ENCODE peak calls at places on chromosomes 2 and 18, in four cellular contexts. M, V, B and W are unnamed samples.

GRCh38 chr18:42752921-42753320 is 362.6 kb downstream of the RIT2 start:
- DNase-seq in M (no peak), V (no peak), B (no peak), W (no peak)

GRCh38 chr2:214410918-214411554 is at the start of gene VWC2L:
- DNase-seq in M (peak; percentile 79), V (peak; percentile 34), B (peak; percentile 58), W (peak; percentile 22)

GRCh38 chr2:191150121-191150450 is 708 bp downstream of the STAT4 start:
- DNase-seq in M (no peak), V (no peak), B (no peak), W (no peak)

GRCh38 chr2:51812138-51812866 is 780.4 kb upstream of the NRXN1 start:
- DNase-seq in M (no peak), V (no peak), B (no peak), W (peak; percentile 1)

GRCh38 chr2:164567335-164567989 is 53.8 kb downstream of the GRB14 start:
- DNase-seq in M (no peak), V (no peak), B (peak; percentile 58), W (no peak)

GRCh38 chr18:35159782-35160181 is 81.1 kb upstream of the ZNF397 start:
- DNase-seq in M (no peak), V (no peak), B (no peak), W (no peak)

GRCh38 chr2:219634951-219635751 is 7.7 kb downstream of the SLC4A3 start:
- DNase-seq in M (no peak), V (no peak), B (no peak), W (no peak)

GRCh38 chr2:105798595-105798994 is 53.9 kb downstream of the NCK2 start:
- DNase-seq in M (no peak), V (peak; percentile 7), B (no peak), W (no peak)

GRCh38 chr2:223123859-223124610 is 72.0 kb downstream of the KCNE4 start:
- DNase-seq in M (no peak), V (no peak), B (no peak), W (no peak)

GRCh38 chr18:907880-908512 is 3.3 kb downstream of the ADCYAP1 start:
- DNase-seq in M (no peak), V (no peak), B (no peak), W (no peak)

GRCh38 chr2:105405291-105405690 is 6.4 kb upstream of the FHL2 start:
- DNase-seq in M (no peak), V (no peak), B (no peak), W (no peak)

GRCh38 chr2:237315170-237315880 is 98.6 kb downstream of the COL6A3 start:
- DNase-seq in M (no peak), V (no peak), B (peak; percentile 71), W (no peak)

GRCh38 chr2:150924862-150925261 is 336.8 kb downstream of the RBM43 start:
- DNase-seq in M (no peak), V (no peak), B (no peak), W (no peak)

GRCh38 chr2:173999272-173999671 is 34.1 kb upstream of the SP3 start:
- DNase-seq in M (no peak), V (no peak), B (no peak), W (no peak)

GRCh38 chr2:170885130-170885791 is 43.8 kb upstream of the GORASP2 start:
- DNase-seq in M (no peak), V (no peak), B (no peak), W (no peak)

GRCh38 chr2:167368371-167368770 is 480.1 kb downstream of the XIRP2 start:
- DNase-seq in M (no peak), V (no peak), B (no peak), W (no peak)

GRCh38 chr18:60978338-60978737 is 354.9 kb upstream of the CDH20 start:
- DNase-seq in M (no peak), V (no peak), B (no peak), W (no peak)
- TF ChIP-seq RAD21 in M (no peak), V (no peak), B (no peak), W (no peak)

DNA sequence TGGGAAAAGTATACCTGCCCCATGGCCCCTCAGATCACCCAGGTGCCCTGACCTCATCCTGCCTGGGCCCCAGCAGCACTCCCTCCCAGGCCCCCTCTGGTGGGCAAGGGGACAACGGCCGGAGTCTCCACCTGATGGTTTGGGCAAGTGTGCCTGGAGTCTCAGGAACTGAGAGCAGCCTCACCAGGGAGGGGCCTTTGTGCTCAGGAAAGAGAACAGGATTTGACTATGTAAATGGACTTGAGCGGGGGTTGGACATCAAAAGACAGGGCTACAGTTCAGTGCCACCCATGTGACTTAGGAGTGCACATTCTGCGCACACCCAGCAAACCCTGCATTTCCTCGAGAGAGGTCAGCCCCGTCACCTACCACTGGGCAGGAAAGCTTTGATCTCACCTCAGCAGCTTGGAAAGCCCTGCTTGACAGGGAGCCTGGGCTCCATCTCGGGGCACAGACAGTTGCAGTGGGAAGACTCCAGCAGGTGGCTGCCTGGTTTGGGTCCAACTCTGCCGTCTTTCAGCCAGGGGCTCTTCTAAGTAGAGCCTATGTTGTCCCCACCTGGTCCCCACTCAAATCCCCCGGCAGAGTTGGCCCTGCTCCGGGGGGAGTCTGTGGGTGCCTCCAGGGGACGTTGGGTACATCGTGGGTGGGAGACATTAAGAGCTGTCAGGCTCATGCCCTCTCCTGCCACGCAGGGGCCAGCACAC is 3.3 kb downstream of the INPP5D start:
- DNase-seq in M (no peak), V (no peak), B (peak; percentile 96), W (no peak)
- H3K4me3 ChIP-seq in M (no peak overlapping the region), V (no peak overlapping the region), B (peak overlapping the region; percentile 80), W (no peak overlapping the region)

GRCh38 chr2:175597286-175597685 is 404.8 kb downstream of the LNPK start:
- DNase-seq in M (no peak), V (no peak), B (no peak), W (no peak)
- TF ChIP-seq FOSL1 in M (no peak), V (no peak), B (no peak), W (no peak)

DNA sequence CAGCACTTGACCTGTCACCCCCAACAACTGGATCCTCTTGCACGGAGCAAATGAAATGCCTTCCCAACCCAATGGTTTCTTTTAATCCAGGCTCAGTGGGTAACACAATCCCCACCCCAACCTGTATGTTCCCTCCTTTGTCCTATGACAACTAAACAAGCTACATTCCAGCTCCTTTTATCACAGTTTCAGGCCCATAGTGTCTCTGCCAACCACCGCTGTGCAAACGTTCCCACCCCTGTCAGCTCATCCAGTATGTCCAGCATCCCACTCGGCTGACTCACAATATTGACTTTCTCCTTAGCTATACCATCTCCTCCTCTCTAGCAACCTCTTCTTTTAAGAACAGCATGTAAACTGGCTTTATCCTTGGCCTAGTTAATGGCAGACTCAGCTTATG is 117.9 kb upstream of the PPP1CB start:
- DNase-seq in M (no peak), V (no peak), B (peak; percentile 65), W (no peak)
- TF ChIP-seq RAD21 in M (no peak), V (no peak), B (no peak), W (no peak)

DNA sequence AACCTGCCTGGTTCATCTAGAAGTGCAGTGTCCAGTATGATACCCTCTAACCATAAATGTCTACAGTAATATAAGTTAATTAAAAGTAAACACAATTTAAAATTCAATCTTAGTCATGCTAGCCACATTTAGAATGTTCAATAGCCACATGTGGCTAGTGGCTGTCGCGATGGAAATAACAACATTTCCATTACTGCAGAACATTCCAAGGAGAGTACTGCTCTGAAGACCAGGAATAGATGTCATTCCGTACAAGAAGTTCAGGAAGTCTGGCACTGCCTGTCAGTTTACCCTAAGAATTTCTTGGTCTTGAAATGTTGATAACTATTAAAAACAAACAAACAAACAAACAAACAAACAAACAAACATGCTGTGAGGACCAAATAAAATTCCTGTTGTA is 17.2 kb downstream of the LANCL1 start:
- DNase-seq in M (no peak), V (no peak), B (no peak), W (no peak)
- H3K4me3 ChIP-seq in M (no peak overlapping the region), V (no peak overlapping the region), B (no peak overlapping the region), W (no peak overlapping the region)